ENCODE peak calls at places on chromosomes 13 and 19, in five cellular contexts. Z is OCI-LY7, W is Calu3, H is PC-3, L is foreskin fibroblast. V is an unnamed sample.

GRCh38 chr13:66563076-66563475 is 667.1 kb downstream of the PCDH9 start:
- DNase-seq in Z (no peak), L (no peak), H (no peak), W (no peak), V (no peak)

GRCh38 chr13:42083138-42083770 is 34.8 kb downstream of the DGKH start:
- DNase-seq in W (no peak), L (no peak), H (no peak), Z (no peak), V (no peak)

GRCh38 chr19:2330632-2331284 is 2.3 kb downstream of the SPPL2B start:
- DNase-seq in L (no peak), H (no peak), W (peak; percentile 33), Z (no peak), V (no peak)

GRCh38 chr19:16088351-16088984 is 12.2 kb downstream of the TPM4 start:
- DNase-seq in L (no peak), Z (no peak), W (peak; percentile 78), H (no peak), V (no peak)

GRCh38 chr19:47190167-47190727 is 40.8 kb downstream of the BBC3 start:
- DNase-seq in Z (no peak), L (peak; percentile 58), H (peak; percentile 49), W (peak; percentile 87), V (no peak)

GRCh38 chr13:74570834-74571233 is 436.6 kb upstream of the KLF12 start:
- DNase-seq in W (no peak), H (no peak), L (no peak), Z (no peak), V (no peak)

GRCh38 chr19:17455711-17456123 is 5.0 kb downstream of the NXNL1 start:
- DNase-seq in H (no peak), W (no peak), Z (no peak), L (no peak), V (no peak)

GRCh38 chr13:109879338-109879737 is 93.0 kb upstream of the IRS2 start:
- DNase-seq in W (no peak), L (no peak), H (no peak), Z (no peak), V (no peak)

GRCh38 chr13:95002968-95003813 is 290.8 kb upstream of the SOX21 start:
- DNase-seq in Z (no peak), W (no peak), L (no peak), H (no peak), V (peak; percentile 24)

DNA sequence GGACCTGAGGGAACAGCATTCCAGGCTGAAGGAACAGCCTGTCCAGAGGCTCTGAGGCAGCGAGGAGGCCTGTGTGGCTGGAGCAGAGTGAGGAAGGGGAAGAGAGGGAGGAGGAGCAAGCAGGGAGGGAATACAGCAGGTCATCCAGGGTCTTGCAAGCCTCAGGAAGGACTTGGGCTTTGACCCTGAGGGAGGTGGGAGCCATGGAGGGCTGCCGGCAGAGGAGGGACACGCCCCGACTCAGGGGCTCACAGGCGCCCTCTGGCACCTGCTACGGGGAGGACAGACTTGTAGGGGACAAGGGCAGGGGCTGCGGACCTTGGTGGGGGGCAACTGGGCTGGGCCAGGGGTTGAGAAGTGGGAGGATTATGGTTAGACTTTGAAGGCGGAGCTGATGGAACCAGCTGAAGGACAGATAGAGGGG is 4.7 kb downstream of the TINCR start:
- DNase-seq in L (no peak), Z (no peak), H (no peak), W (no peak), V (no peak)
- TF ChIP-seq CTCF in L (no peak), Z (peak; percentile 18), H (peak; percentile 41), W (no peak), V (no peak)

GRCh38 chr19:6126335-6126974 is 9.0 kb upstream of the ACSBG2 start:
- DNase-seq in L (peak; percentile 48), W (peak; percentile 32), H (peak; percentile 94), Z (peak; percentile 71), V (peak; percentile 63)
- TF ChIP-seq CTCF in L (no peak), W (no peak), H (peak; percentile 81), Z (peak; percentile 78), V (peak; percentile 54)

DNA sequence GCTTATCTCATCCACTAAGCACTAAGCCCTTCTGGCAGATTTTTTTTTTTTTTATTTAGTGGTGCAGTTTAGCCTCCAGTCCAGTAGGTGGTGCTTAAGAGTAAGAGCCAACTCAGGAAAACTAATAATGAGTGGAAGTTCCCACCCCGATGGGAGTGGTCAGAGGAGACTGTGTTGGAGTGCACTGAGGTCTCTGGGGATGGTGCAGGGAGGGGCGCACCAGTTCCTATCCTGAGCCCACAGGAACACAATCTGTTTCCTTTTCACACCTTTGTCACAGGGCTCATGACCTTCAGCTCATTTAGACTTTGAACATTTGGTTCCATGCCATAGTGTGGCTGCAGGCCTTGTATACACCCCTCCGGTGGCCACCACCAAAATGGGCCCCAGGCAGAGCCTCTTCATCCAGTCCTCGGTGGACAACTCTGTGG is 367.4 kb downstream of the SPRY2 start:
- DNase-seq in Z (peak; percentile 33), H (no peak), W (no peak), L (no peak), V (no peak)
- TF ChIP-seq CTCF in Z (peak; percentile 78), H (peak; percentile 57), W (no peak), L (peak; percentile 34), V (peak; percentile 39)

DNA sequence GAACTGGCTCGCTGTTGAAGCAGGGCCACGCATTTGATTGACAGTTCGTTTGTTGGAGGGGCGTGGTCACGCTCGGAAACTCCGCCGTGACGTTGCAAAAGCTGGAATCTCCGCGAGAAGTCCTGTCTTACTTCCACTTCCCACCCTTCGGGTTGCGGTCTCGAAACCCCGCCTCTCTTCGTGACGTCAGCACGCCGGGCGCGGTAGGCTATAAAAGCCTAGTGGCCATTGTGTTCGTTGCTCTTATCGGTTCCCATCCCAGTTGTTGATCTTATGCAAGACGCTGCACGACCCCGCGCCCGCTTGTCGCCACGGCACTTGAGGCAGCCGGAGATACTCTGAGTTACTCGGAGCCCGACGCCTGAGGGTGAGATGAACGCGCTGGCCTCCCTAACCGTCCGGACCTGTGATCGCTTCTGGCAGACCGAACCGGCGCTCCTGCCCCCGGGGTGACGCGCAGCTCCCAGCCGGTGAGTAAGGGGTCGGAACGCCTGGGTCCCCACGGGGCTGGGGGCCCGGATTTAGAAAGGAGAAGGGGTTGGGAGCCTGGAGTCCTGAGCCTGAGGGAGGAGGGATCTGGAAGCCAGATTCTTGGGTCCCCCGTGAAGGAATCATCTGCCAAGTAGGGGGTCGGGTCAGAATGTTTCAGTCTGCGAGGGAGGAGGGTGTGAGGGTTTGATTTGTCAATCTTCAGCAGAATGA is at the start of gene PPP1R15A:
- DNase-seq in H (peak; percentile 98), Z (peak; percentile 98), W (peak; percentile 99), L (peak; percentile 96), V (peak; percentile 98)
- TF ChIP-seq CTCF in H (no peak), Z (no peak), W (no peak), L (no peak), V (no peak)

DNA sequence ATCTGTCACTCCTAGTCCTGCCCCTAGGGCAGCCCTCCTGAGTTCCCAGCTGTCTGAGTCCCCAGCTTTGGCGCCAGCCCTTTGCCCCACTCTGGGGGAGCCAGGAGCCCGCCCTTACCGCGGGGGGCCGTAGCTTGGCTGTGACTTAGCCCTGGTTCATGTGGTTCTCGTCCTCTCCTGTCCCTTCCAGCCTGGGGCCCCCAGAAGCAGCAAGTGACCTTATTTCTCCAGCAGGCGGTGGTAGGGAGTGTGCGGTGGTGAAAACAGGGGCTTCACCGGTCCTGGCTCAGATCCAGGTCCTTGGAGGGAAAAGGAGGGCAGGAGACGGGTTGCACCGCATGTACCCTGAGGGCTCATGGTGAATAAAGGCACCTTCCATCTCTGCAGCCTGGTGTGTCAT is 7.9 kb downstream of the GIPC3 start:
- DNase-seq in H (no peak), Z (no peak), W (no peak), L (no peak), V (no peak)
- TF ChIP-seq CTCF in H (no peak), Z (no peak), W (no peak), L (no peak), V (no peak)

GRCh38 chr13:35794734-35795389 is 318.4 kb upstream of the MAB21L1 start:
- DNase-seq in W (no peak), H (no peak), L (no peak), Z (no peak), V (no peak)
- TF ChIP-seq CTCF in W (no peak), H (no peak), L (no peak), Z (no peak), V (no peak)

GRCh38 chr19:50025022-50025793 is at the start of gene VRK3:
- DNase-seq in H (peak; percentile 100), W (peak; percentile 99), Z (peak; percentile 100), L (peak; percentile 99), V (peak; percentile 97)
- TF ChIP-seq CTCF in H (no peak), W (no peak), Z (no peak), L (no peak), V (no peak)

GRCh38 chr13:33865945-33866344 is 48.0 kb downstream of the RFC3 start:
- DNase-seq in H (no peak), W (no peak), Z (peak; percentile 91), L (no peak), V (peak; percentile 17)

GRCh38 chr13:33869005-33869404 is 51.1 kb downstream of the RFC3 start:
- DNase-seq in Z (no peak), H (no peak), L (no peak), W (no peak), V (no peak)

GRCh38 chr13:33868343-33868994 is 50.5 kb downstream of the RFC3 start:
- DNase-seq in H (no peak), L (no peak), Z (no peak), W (no peak), V (no peak)

GRCh38 chr13:33870046-33870668 is 52.2 kb downstream of the RFC3 start:
- DNase-seq in Z (peak; percentile 34), W (no peak), H (no peak), L (no peak), V (no peak)

GRCh38 chr13:33867472-33867871 is 49.5 kb downstream of the RFC3 start:
- DNase-seq in L (no peak), H (no peak), Z (no peak), W (no peak), V (no peak)
- TF ChIP-seq CTCF in L (no peak), H (peak; percentile 40), Z (peak; percentile 68), W (no peak), V (no peak)

V was measured in GM13976.